ENCODE peak calls at places on chromosomes 3 and 15, in five cellular contexts. P, Z, X, H and F are unnamed samples.

GRCh38 chr15:89341316-89342005 is 6.8 kb upstream of the POLG start:
- DNase-seq in Z (no peak), X (no peak), H (no peak), P (peak; percentile 87), F (no peak)

GRCh38 chr15:26773917-26774316 is 1.1 kb upstream of the GABRB3 start:
- DNase-seq in P (no peak), Z (no peak), H (no peak), X (no peak), F (no peak)

GRCh38 chr15:63449711-63450110 is 54.7 kb upstream of the USP3 start:
- DNase-seq in P (no peak), H (no peak), Z (no peak), X (no peak), F (no peak)

GRCh38 chr3:177306252-177306651 is 109.0 kb upstream of the TBL1XR1 start:
- DNase-seq in P (no peak), H (peak; percentile 60), X (peak; percentile 11), Z (no peak), F (no peak)

GRCh38 chr3:113287818-113288648 is 76.7 kb downstream of the BOC start:
- DNase-seq in Z (peak; percentile 53), P (no peak), H (peak; percentile 77), X (no peak), F (peak; percentile 31)

GRCh38 chr15:85687329-85687728 is 107.4 kb downstream of the KLHL25 start:
- DNase-seq in Z (no peak), P (no peak), H (no peak), X (no peak), F (no peak)

GRCh38 chr3:10173926-10174435 is 9.3 kb downstream of the IRAK2 start:
- DNase-seq in Z (peak; percentile 93), P (peak; percentile 88), X (peak; percentile 94), H (peak; percentile 99), F (peak; percentile 81)

GRCh38 chr3:25427155-25428002 is 684 bp upstream of the RARB start:
- DNase-seq in P (no peak), Z (no peak), X (no peak), H (peak; percentile 64), F (no peak)

GRCh38 chr3:149375164-149375823 is 2.2 kb downstream of the TM4SF1 start:
- DNase-seq in H (no peak), Z (no peak), P (no peak), X (no peak), F (no peak)
- H3K4me3 ChIP-seq in H (no peak overlapping the region), Z (peak overlapping the region; percentile 65), P (peak overlapping the region; percentile 5), X (peak overlapping the region; percentile 56), F (peak overlapping the region; percentile 61)

GRCh38 chr15:96626936-96627577 is 296.6 kb downstream of the NR2F2 start:
- DNase-seq in Z (no peak), X (no peak), P (no peak), H (no peak), F (no peak)

GRCh38 chr15:96625251-96625650 is 294.8 kb downstream of the NR2F2 start:
- DNase-seq in H (no peak), P (no peak), Z (no peak), X (no peak), F (no peak)

GRCh38 chr15:96619171-96619570 is 288.7 kb downstream of the NR2F2 start:
- DNase-seq in H (no peak), X (no peak), Z (no peak), P (no peak), F (no peak)

DNA sequence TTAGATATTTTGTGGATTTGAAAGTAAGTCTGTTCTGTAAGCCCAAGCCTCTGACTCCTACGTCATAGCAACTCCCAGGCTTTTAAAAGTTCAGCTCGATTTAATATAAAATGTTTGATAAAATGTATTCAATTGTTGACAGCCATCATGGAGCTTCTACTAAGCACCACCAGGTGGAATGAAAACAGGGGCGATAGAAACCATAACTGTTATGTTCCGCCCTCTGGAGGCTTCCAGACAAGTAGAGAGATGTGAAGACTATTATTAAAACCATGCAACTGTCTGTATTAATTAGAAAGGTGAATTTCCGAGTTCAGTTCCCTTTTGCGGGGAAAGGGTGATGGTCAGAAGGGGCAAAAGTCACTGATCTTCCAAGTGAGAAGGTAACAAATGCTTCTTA is 292.2 kb downstream of the NR2F2 start:
- DNase-seq in H (no peak), X (no peak), Z (no peak), P (no peak), F (no peak)
- H3K4me3 ChIP-seq in H (no peak overlapping the region), X (no peak overlapping the region), Z (no peak overlapping the region), P (no peak overlapping the region), F (no peak overlapping the region)

GRCh38 chr3:99960941-99961340 is 143.3 kb downstream of the CMSS1 start:
- DNase-seq in P (no peak), Z (no peak), X (no peak), H (peak; percentile 37), F (no peak)

GRCh38 chr3:99961756-99962515 is 144.3 kb downstream of the CMSS1 start:
- DNase-seq in P (no peak), H (no peak), X (no peak), Z (no peak), F (no peak)

GRCh38 chr3:99958177-99958912 is 140.7 kb downstream of the CMSS1 start:
- DNase-seq in Z (no peak), X (no peak), H (no peak), P (no peak), F (no peak)

GRCh38 chr3:99962703-99963102 is 145.0 kb downstream of the CMSS1 start:
- DNase-seq in P (no peak), X (peak; percentile 56), Z (peak; percentile 68), H (peak; percentile 73), F (peak; percentile 72)

DNA sequence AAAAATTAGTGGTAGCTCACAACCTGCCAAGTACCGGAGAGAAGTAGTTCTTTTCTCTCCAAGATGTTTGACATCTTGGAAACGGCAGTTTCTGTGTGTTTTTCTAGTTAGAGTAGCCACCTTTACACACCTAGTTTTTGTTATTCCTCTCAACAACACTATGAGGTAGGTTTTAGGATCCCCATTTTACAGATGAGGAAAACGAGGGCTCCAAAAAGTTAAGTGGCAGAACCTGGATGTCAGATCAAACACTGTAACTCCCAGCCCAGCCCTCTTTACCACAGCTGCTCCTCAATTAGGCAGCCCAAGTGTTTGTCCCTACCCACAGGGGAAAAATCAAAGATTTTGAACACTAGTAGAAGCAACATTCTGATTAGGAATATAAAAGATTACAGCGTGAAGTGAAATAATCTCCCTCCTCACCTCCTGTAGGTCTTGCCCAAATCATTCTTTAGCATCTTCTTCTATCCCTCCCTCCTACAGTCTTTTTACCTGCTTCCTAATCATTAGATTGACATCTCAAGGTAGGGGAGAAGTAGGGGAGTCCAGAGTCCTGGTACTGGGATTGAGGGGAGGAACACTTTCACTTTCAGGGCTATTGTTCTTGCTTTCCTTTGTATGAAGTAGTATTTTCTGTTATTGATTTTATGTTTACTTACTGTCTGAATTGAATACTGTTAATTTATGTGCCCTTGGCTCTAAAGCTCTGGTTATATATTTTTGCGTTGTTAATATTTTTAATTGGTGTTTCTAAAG is 142.6 kb downstream of the CMSS1 start:
- DNase-seq in Z (no peak), X (no peak), H (no peak), P (no peak), F (no peak)
- H3K4me3 ChIP-seq in Z (no peak overlapping the region), X (no peak overlapping the region), H (no peak overlapping the region), P (no peak overlapping the region), F (no peak overlapping the region)

DNA sequence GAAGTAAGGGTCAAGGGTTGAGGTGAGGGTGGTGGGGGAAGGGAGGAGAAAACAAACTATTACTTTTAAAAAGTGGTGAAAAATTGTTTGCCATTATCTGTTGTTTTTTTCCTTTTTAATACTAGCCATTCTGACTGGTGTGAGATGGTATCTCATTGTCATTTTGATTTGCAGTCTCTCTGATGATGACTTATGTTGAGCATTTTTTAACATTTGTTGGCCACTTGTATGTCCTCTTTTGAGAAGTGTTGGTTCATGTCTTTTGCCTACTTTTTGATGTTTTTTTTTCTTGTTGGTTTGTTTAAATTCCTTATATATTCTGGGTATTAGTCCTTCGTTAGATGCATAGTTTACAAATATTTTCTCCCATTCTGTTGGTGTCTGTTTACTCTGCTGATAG is 185.9 kb upstream of the ANKRD28 start:
- DNase-seq in P (no peak), H (no peak), X (no peak), Z (no peak), F (no peak)
- H3K4me3 ChIP-seq in P (no peak overlapping the region), H (no peak overlapping the region), X (no peak overlapping the region), Z (no peak overlapping the region), F (no peak overlapping the region)

GRCh38 chr3:16370503-16370871 is 105.5 kb downstream of the OXNAD1 start:
- DNase-seq in Z (no peak), X (no peak), P (no peak), H (no peak), F (no peak)

GRCh38 chr3:16369885-16370284 is 104.9 kb downstream of the OXNAD1 start:
- DNase-seq in Z (no peak), H (no peak), X (no peak), P (no peak), F (no peak)

GRCh38 chr3:16372362-16373269 is 107.6 kb downstream of the OXNAD1 start:
- DNase-seq in Z (no peak), X (no peak), P (no peak), H (peak; percentile 23), F (no peak)

GRCh38 chr3:16369247-16369646 is 104.2 kb downstream of the OXNAD1 start:
- DNase-seq in Z (no peak), H (peak; percentile 9), P (no peak), X (no peak), F (no peak)

DNA sequence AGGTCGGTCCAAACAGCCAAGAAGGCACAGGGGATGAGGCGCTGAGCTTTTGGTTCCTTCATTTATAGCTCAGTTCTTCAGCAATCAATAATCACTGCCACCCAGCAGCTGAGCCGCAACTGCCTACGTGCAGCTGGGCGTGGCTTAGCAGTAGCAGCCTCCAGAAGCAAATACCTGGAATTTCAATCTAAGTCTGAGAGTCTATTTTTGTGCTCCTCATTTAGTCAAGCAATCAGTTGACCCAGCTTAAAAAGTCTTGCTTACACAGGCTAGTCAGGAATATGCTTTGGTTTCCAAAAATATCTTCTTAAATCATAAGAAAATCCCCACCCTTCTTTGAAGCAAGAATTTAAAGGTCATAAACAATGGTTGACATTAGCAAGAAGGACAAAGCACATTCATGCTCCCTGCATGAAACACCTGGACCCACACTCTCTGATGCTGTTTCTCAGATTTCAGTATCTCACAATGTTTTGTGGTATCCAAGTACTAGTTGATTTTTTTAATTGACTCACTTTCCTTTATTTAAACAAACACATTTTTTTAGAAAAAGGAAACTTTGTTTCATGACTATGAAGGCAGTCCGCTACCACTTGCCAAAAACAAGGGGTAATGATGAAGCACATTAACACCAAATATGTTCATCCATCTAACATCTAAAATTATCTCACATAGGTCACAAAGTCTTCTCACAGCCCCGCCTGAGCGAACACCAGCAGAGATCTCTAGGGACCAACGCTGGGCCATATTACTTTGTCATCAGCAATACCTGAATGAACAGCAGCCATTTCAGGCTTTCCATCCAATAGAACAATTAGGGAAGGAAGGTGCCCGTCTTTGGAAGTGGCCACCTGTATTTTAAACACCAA is 106.1 kb downstream of the OXNAD1 start:
- DNase-seq in P (no peak), Z (peak; percentile 79), H (no peak), X (no peak), F (no peak)
- H3K4me3 ChIP-seq in P (no peak overlapping the region), Z (no peak overlapping the region), H (no peak overlapping the region), X (no peak overlapping the region), F (no peak overlapping the region)

GRCh38 chr3:134373278-134373941 is 837 bp downstream of the AMOTL2 start:
- DNase-seq in H (peak; percentile 92), X (peak; percentile 67), P (peak; percentile 95), Z (peak; percentile 83), F (peak; percentile 57)
- H3K4me3 ChIP-seq in H (peak overlapping the region; percentile 88), X (peak overlapping the region; percentile 94), P (peak overlapping the region; percentile 64), Z (peak overlapping the region; percentile 98), F (peak overlapping the region; percentile 88)

DNA sequence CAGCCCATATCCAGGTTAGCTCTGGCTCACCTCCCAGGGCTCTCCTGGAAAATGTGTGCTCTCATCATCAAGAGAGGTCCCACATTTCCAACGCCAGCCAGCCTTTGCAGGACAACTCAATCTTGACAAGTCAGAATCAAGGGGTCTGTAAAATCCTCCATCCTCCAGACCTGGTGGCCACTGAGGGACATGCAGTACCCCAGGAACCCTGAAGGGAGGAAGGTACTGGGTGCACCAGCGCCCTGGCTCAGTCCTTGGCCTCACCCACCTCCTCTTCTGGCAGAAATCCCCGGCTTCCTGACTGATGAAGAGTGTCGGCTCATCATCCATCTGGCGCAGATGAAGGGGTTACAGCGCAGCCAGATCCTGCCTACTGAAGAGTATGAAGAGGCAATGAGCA is 6.0 kb upstream of the WDR6 start:
- DNase-seq in P (no peak), H (no peak), Z (no peak), X (no peak), F (no peak)
- H3K4me3 ChIP-seq in P (no peak overlapping the region), H (no peak overlapping the region), Z (no peak overlapping the region), X (no peak overlapping the region), F (no peak overlapping the region)